ENCODE peak calls at places on chromosomes 3 and 15, in eight cellular contexts. L is left lung, D is right atrium auricular region, W is pancreas, Y is stomach, I is HCT116, M is esophagus muscularis mucosa, E is brain microvascular endothelial cell. C is an unnamed sample.
A peak's percentile ranks its signal among the peaks of the same experiment; 100 is the strongest.

GRCh38 chr15:66075947-66076346 is 177.6 kb downstream of the MEGF11 start:
- DNase-seq in L (no peak), D (no peak), W (no peak), Y (no peak), I (no peak), M (no peak), E (no peak), C (no peak)

GRCh38 chr3:123048480-123049237 is 18.2 kb upstream of the PDIA5 start:
- DNase-seq in L (no peak), D (no peak), W (no peak), Y (no peak), I (no peak), M (no peak), E (no peak), C (no peak)

GRCh38 chr3:128278761-128279593 is 125.7 kb downstream of the EEFSEC start:
- DNase-seq in L (peak; percentile 85), D (no peak), W (peak; percentile 43), Y (peak; percentile 62), I (no peak), M (no peak), E (peak; percentile 43), C (peak; percentile 86)

GRCh38 chr3:114370537-114371174 is 76.8 kb downstream of the TIGIT start:
- DNase-seq in L (no peak), D (no peak), W (no peak), Y (no peak), I (no peak), M (no peak), E (no peak), C (no peak)

GRCh38 chr3:104598848-104599501 is 767.7 kb upstream of the ALCAM start:
- DNase-seq in L (no peak), D (no peak), W (no peak), Y (peak; percentile 69), I (no peak), M (no peak), E (no peak), C (no peak)

GRCh38 chr3:56633602-56634371 is 49.3 kb downstream of the TASOR start:
- DNase-seq in L (no peak), D (no peak), W (no peak), Y (no peak), I (no peak), M (no peak), E (no peak), C (no peak)

GRCh38 chr3:64318001-64318400 is 92.7 kb upstream of the PRICKLE2 start:
- DNase-seq in L (no peak), D (no peak), W (no peak), Y (no peak), I (no peak), M (peak; percentile 68), E (no peak), C (no peak)

GRCh38 chr15:78067328-78068241 is 9.9 kb downstream of the TBC1D2B start:
- DNase-seq in L (no peak), D (no peak), W (no peak), Y (peak; percentile 69), I (no peak), M (no peak), E (no peak), C (peak; percentile 59)

GRCh38 chr15:65286704-65287514 is at the start of gene PARP16:
- DNase-seq in L (peak; percentile 99), D (peak; percentile 85), W (peak; percentile 92), Y (peak; percentile 94), I (peak; percentile 73), M (peak; percentile 97), E (peak; percentile 44), C (peak; percentile 28)

GRCh38 chr15:85380860-85381535 is 595 bp downstream of the AKAP13 start:
- DNase-seq in L (peak; percentile 90), D (no peak), W (peak; percentile 27), Y (peak; percentile 50), I (no peak), M (peak; percentile 79), E (no peak), C (no peak)

GRCh38 chr15:57662091-57662744 is 44.3 kb upstream of the POLR2M start:
- DNase-seq in L (no peak), D (no peak), W (no peak), Y (peak; percentile 61), I (no peak), M (peak; percentile 19), E (no peak), C (no peak)

GRCh38 chr15:78621810-78622402 is 1.1 kb upstream of the CHRNA3 start:
- DNase-seq in L (no peak), D (no peak), W (no peak), Y (peak; percentile 18), I (no peak), M (no peak), E (no peak), C (no peak)

GRCh38 chr3:189699873-189700272 is 68.7 kb downstream of the TP63 start:
- DNase-seq in L (no peak), D (no peak), W (no peak), Y (no peak), I (no peak), M (no peak), E (no peak), C (no peak)

GRCh38 chr15:27989838-27990237 is 109.3 kb downstream of the OCA2 start:
- DNase-seq in L (no peak), D (no peak), W (no peak), Y (no peak), I (no peak), M (peak; percentile 31), E (no peak), C (no peak)

GRCh38 chr3:126288314-126288713 is 68.9 kb downstream of the KLF15 start:
- DNase-seq in L (no peak), D (peak; percentile 61), W (no peak), Y (peak; percentile 73), I (no peak), M (peak; percentile 89), E (no peak), C (no peak)

GRCh38 chr3:160949460-160949859 is 155.7 kb downstream of the B3GALNT1 start:
- DNase-seq in L (no peak), D (no peak), W (no peak), Y (no peak), I (no peak), M (no peak), E (no peak), C (no peak)

GRCh38 chr3:98445949-98446406 is 17.0 kb upstream of the OR5K1 start:
- DNase-seq in L (no peak), D (no peak), W (no peak), Y (no peak), I (peak; percentile 12), M (no peak), E (no peak), C (no peak)
- H3K4me3 ChIP-seq in L (no peak overlapping the region), D (no peak overlapping the region), W (no peak overlapping the region), Y (no peak overlapping the region), I (no peak overlapping the region), M (no peak overlapping the region), E (no peak overlapping the region), C (no peak overlapping the region)

GRCh38 chr3:141386611-141387110 is 18.4 kb downstream of the ZBTB38 start:
- DNase-seq in L (no peak), D (no peak), W (no peak), Y (no peak), I (no peak), M (no peak), E (no peak), C (no peak)

GRCh38 chr3:141390747-141391146 is 22.4 kb downstream of the ZBTB38 start:
- DNase-seq in L (no peak), D (no peak), W (no peak), Y (no peak), I (no peak), M (no peak), E (no peak), C (no peak)

GRCh38 chr3:141389703-141390102 is 21.4 kb downstream of the ZBTB38 start:
- DNase-seq in L (no peak), D (no peak), W (no peak), Y (no peak), I (no peak), M (no peak), E (no peak), C (no peak)

GRCh38 chr3:141387446-141388030 is 19.2 kb downstream of the ZBTB38 start:
- DNase-seq in L (no peak), D (no peak), W (no peak), Y (no peak), I (no peak), M (no peak), E (no peak), C (no peak)

GRCh38 chr3:141388823-141389617 is 20.7 kb downstream of the ZBTB38 start:
- DNase-seq in L (no peak), D (no peak), W (no peak), Y (no peak), I (no peak), M (no peak), E (no peak), C (no peak)
- TF ChIP-seq CTCF in L (no peak), D (no peak), W (no peak), Y (no peak), I (no peak), M (no peak), E (no peak), C (no peak)

GRCh38 chr15:68271854-68272471 is 5.6 kb upstream of the FEM1B start:
- DNase-seq in L (no peak), D (no peak), W (peak; percentile 31), Y (no peak), I (peak; percentile 80), M (no peak), E (peak; percentile 76), C (no peak)
- H3K4me3 ChIP-seq in L (no peak overlapping the region), D (no peak overlapping the region), W (no peak overlapping the region), Y (no peak overlapping the region), I (peak overlapping the region; percentile 19), M (peak overlapping the region; percentile 33), E (no peak overlapping the region), C (no peak overlapping the region)

GRCh38 chr3:47010910-47011309 is 31.4 kb downstream of the NBEAL2 start:
- DNase-seq in L (no peak), D (no peak), W (no peak), Y (no peak), I (no peak), M (no peak), E (no peak), C (no peak)
- TF ChIP-seq CTCF in L (no peak), D (no peak), W (no peak), Y (no peak), I (no peak), M (no peak), E (no peak), C (no peak)